ENCODE peak calls at places on chromosomes 16 and 17, in eight cellular contexts. W is sigmoid colon, O is pulmonary artery endothelial cell, U is HEK293T, J is AG09319, G is KG1, N is EH, F is GOT3. P is an unnamed sample.

GRCh38 chr17:36608794-36609497 is 7.6 kb downstream of the MRM1 start:
- DNase-seq in N (peak; percentile 71), J (no peak), U (no peak), W (no peak), F (peak; percentile 32), G (no peak), O (no peak), P (no peak)

GRCh38 chr16:49856741-49857330 is 924 bp upstream of the ZNF423 start:
- DNase-seq in U (peak; percentile 67), J (peak; percentile 29), N (peak; percentile 70), G (no peak), O (peak; percentile 39), F (peak; percentile 46), W (peak; percentile 91), P (no peak)

GRCh38 chr17:68437979-68438877 is 19.1 kb downstream of the WIPI1 start:
- DNase-seq in F (no peak), N (peak; percentile 31), J (no peak), G (no peak), O (no peak), W (no peak), U (no peak), P (peak; percentile 64)

GRCh38 chr16:54935411-54936085 is 4.9 kb downstream of the IRX5 start:
- DNase-seq in G (no peak), O (no peak), F (no peak), N (no peak), W (no peak), U (no peak), J (no peak), P (no peak)

GRCh38 chr17:38912221-38912813 is 13.1 kb upstream of the LASP1NB start:
- DNase-seq in F (no peak), G (no peak), O (no peak), J (no peak), U (no peak), W (peak; percentile 91), N (peak; percentile 41), P (no peak)

GRCh38 chr17:46160169-46160568 is 33.1 kb downstream of the KANSL1 start:
- DNase-seq in F (no peak), W (no peak), O (no peak), G (no peak), U (no peak), J (no peak), N (no peak), P (no peak)

GRCh38 chr16:28219283-28219682 is 7.5 kb upstream of the XPO6 start:
- DNase-seq in W (no peak), O (no peak), F (no peak), N (no peak), J (no peak), U (no peak), G (no peak), P (no peak)

GRCh38 chr17:78680436-78680835 is 101.6 kb downstream of the CYTH1 start:
- DNase-seq in U (no peak), J (no peak), F (no peak), N (peak; percentile 10), W (no peak), O (no peak), G (no peak), P (no peak)

GRCh38 chr16:76676356-76676755 is 399.2 kb downstream of the CNTNAP4 start:
- DNase-seq in O (no peak), N (no peak), G (no peak), W (no peak), F (no peak), J (no peak), U (no peak), P (no peak)

GRCh38 chr17:34913001-34913400 is 48.3 kb downstream of the CCT6B start:
- DNase-seq in U (no peak), J (no peak), G (no peak), W (no peak), N (no peak), O (no peak), F (no peak), P (no peak)

GRCh38 chr16:67431805-67432476 is 1.0 kb downstream of the HSD11B2 start:
- DNase-seq in J (no peak), U (no peak), O (no peak), G (no peak), F (no peak), N (no peak), W (no peak), P (no peak)

GRCh38 chr17:2593846-2594656 is 597 bp downstream of the PAFAH1B1 start:
- DNase-seq in N (peak; percentile 83), G (peak; percentile 58), U (peak; percentile 65), O (no peak), F (no peak), W (peak; percentile 91), J (peak; percentile 44), P (peak; percentile 39)

GRCh38 chr17:44353656-44354331 is 8.7 kb downstream of the GRN start:
- DNase-seq in O (no peak), J (no peak), G (no peak), W (no peak), U (no peak), N (peak; percentile 37), F (no peak), P (no peak)

GRCh38 chr16:87487361-87487924 is 5.4 kb downstream of the ZCCHC14 start:
- DNase-seq in W (no peak), F (no peak), U (no peak), J (no peak), G (no peak), N (peak; percentile 26), O (no peak), P (peak; percentile 14)

GRCh38 chr16:12043953-12044352 is 67.4 kb downstream of the SNX29 start:
- DNase-seq in N (no peak), J (no peak), O (no peak), G (no peak), W (no peak), F (no peak), U (no peak), P (no peak)

GRCh38 chr17:74282587-74283370 is 8.7 kb downstream of the DNAI2 start:
- DNase-seq in J (no peak), G (no peak), U (no peak), O (no peak), N (no peak), W (no peak), F (no peak), P (peak; percentile 53)

GRCh38 chr17:47316316-47316715 is 7.4 kb upstream of the EFCAB13 start:
- DNase-seq in U (no peak), F (no peak), G (no peak), N (peak; percentile 53), J (no peak), O (no peak), W (no peak), P (no peak)

GRCh38 chr17:32461853-32462617 is 17.7 kb downstream of the PSMD11 start:
- DNase-seq in N (peak; percentile 63), G (peak; percentile 55), W (no peak), U (peak; percentile 26), O (no peak), J (no peak), F (no peak), P (no peak)

GRCh38 chr16:54175169-54175551 is 111.4 kb downstream of the IRX3 start:
- DNase-seq in O (no peak), W (no peak), J (no peak), N (no peak), F (no peak), G (no peak), U (no peak), P (no peak)

GRCh38 chr17:29150191-29150590 is 30.0 kb downstream of the MYO18A start:
- DNase-seq in W (no peak), J (no peak), G (no peak), U (no peak), O (no peak), F (no peak), N (no peak), P (no peak)

GRCh38 chr17:61495161-61495857 is 43.1 kb downstream of the TBX4 start:
- DNase-seq in U (no peak), N (peak; percentile 68), W (no peak), F (no peak), J (peak; percentile 31), O (no peak), G (no peak), P (no peak)

GRCh38 chr17:79627766-79628690 is 17.2 kb upstream of the RBFOX3 start:
- DNase-seq in U (no peak), J (no peak), N (no peak), F (no peak), O (no peak), W (peak; percentile 41), G (no peak), P (no peak)

GRCh38 chr16:87314990-87315420 is 2.2 kb downstream of the C16orf95 start:
- DNase-seq in G (no peak), U (no peak), F (no peak), W (peak; percentile 63), N (no peak), J (no peak), O (no peak), P (no peak)

GRCh38 chr17:43576563-43577229 is 30.6 kb upstream of the ETV4 start:
- DNase-seq in J (no peak), N (peak; percentile 75), G (peak; percentile 12), F (peak; percentile 13), U (peak; percentile 80), W (peak; percentile 77), O (no peak), P (peak; percentile 52)

GRCh38 chr17:81666092-81666341 is 388 bp downstream of the OXLD1 start:
- DNase-seq in J (no peak), N (no peak), W (no peak), G (no peak), F (no peak), U (no peak), O (no peak), P (no peak)

GRCh38 chr17:4902540-4902939 is 358 bp downstream of the CHRNE start:
- DNase-seq in F (no peak), N (no peak), O (no peak), J (no peak), U (no peak), W (no peak), G (no peak), P (no peak)

GRCh38 chr16:12257926-12258561 is 281.5 kb downstream of the SNX29 start:
- DNase-seq in N (no peak), J (no peak), W (no peak), G (no peak), U (no peak), O (no peak), F (no peak), P (no peak)

GRCh38 chr16:57945740-57946138 is 25.2 kb downstream of the CNGB1 start:
- DNase-seq in O (no peak), U (no peak), N (no peak), F (no peak), W (no peak), G (no peak), J (no peak), P (no peak)

GRCh38 chr16:82302007-82302733 is 132.1 kb upstream of the MPHOSPH6 start:
- DNase-seq in G (no peak), J (no peak), W (no peak), F (no peak), N (no peak), O (no peak), U (no peak), P (no peak)

GRCh38 chr16:57810197-57811024 is 8.1 kb upstream of the KIFC3 start:
- DNase-seq in F (no peak), O (peak; percentile 60), G (peak; percentile 88), U (no peak), W (peak; percentile 88), J (no peak), N (peak; percentile 86), P (peak; percentile 95)

GRCh38 chr16:67928561-67929364 is 2.9 kb downstream of the CTRL start:
- DNase-seq in U (peak; percentile 82), N (peak; percentile 69), F (peak; percentile 26), J (no peak), W (peak; percentile 84), O (no peak), G (no peak), P (no peak)

GRCh38 chr17:38942641-38943040 is 17.2 kb downstream of the LASP1NB start:
- DNase-seq in G (no peak), N (peak; percentile 22), U (no peak), J (no peak), O (no peak), F (no peak), W (no peak), P (no peak)

GRCh38 chr16:16857603-16858283 is 478.8 kb downstream of the NPIPA7 start:
- DNase-seq in O (no peak), W (no peak), U (no peak), F (no peak), G (no peak), J (no peak), N (no peak), P (no peak)

GRCh38 chr16:73304008-73304814 is 256.3 kb upstream of the ZFHX3 start:
- DNase-seq in J (no peak), O (no peak), G (no peak), W (no peak), F (no peak), U (peak; percentile 38), N (peak; percentile 12), P (no peak)

P was measured in CMK.